ENCODE peak calls at places on chromosomes 3 and 15, in seven cellular contexts. One of them, this sample, is unnamed.

GRCh38 chr15:43150171-43150929 is 17.0 kb downstream of the TMEM62 start:
- DNase-seq in IMR-90: peak
- DNase-seq in heart left ventricle: no peak
- DNase-seq in prostate gland: no peak
- DNase-seq in A549: peak
- DNase-seq in right lobe of liver: no peak
- DNase-seq in NB4: no peak
- DNase-seq in this sample: peak

GRCh38 chr3:123314409-123315270 is 112.9 kb downstream of the SEC22A start:
- DNase-seq in IMR-90: no peak
- DNase-seq in heart left ventricle: no peak
- DNase-seq in prostate gland: no peak
- DNase-seq in A549: no peak
- DNase-seq in right lobe of liver: no peak
- DNase-seq in NB4: no peak
- DNase-seq in this sample: no peak

GRCh38 chr3:13473020-13473419 is 7.1 kb upstream of the HDAC11 start:
- DNase-seq in IMR-90: no peak
- DNase-seq in heart left ventricle: no peak
- DNase-seq in prostate gland: no peak
- DNase-seq in A549: no peak
- DNase-seq in right lobe of liver: no peak
- DNase-seq in NB4: no peak
- DNase-seq in this sample: no peak

GRCh38 chr3:140727886-140728285 is 50.0 kb downstream of the TRIM42 start:
- DNase-seq in IMR-90: no peak
- DNase-seq in heart left ventricle: no peak
- DNase-seq in prostate gland: no peak
- DNase-seq in A549: no peak
- DNase-seq in right lobe of liver: no peak
- DNase-seq in NB4: no peak
- DNase-seq in this sample: no peak

GRCh38 chr3:13850161-13850945 is 29.5 kb downstream of the WNT7A start:
- DNase-seq in IMR-90: no peak
- DNase-seq in heart left ventricle: no peak
- DNase-seq in prostate gland: peak
- DNase-seq in A549: peak
- DNase-seq in right lobe of liver: no peak
- DNase-seq in NB4: no peak
- DNase-seq in this sample: peak

GRCh38 chr3:16935766-16936165 is 51.0 kb downstream of the PLCL2 start:
- DNase-seq in IMR-90: no peak
- DNase-seq in heart left ventricle: no peak
- DNase-seq in prostate gland: no peak
- DNase-seq in A549: no peak
- DNase-seq in right lobe of liver: no peak
- DNase-seq in NB4: no peak
- DNase-seq in this sample: no peak

GRCh38 chr3:126308394-126309125 is 48.6 kb downstream of the KLF15 start:
- DNase-seq in IMR-90: no peak
- DNase-seq in heart left ventricle: no peak
- DNase-seq in prostate gland: no peak
- DNase-seq in A549: no peak
- DNase-seq in right lobe of liver: no peak
- DNase-seq in NB4: no peak
- DNase-seq in this sample: no peak

GRCh38 chr3:52518723-52519444 is 14.8 kb downstream of the NT5DC2 start:
- DNase-seq in IMR-90: no peak
- DNase-seq in heart left ventricle: no peak
- DNase-seq in prostate gland: no peak
- DNase-seq in A549: no peak
- DNase-seq in right lobe of liver: no peak
- DNase-seq in NB4: no peak
- DNase-seq in this sample: no peak

GRCh38 chr3:47848599-47849117 is 45.7 kb downstream of the DHX30 start:
- DNase-seq in IMR-90: no peak
- DNase-seq in heart left ventricle: no peak
- DNase-seq in prostate gland: no peak
- DNase-seq in A549: no peak
- DNase-seq in right lobe of liver: no peak
- DNase-seq in NB4: no peak
- DNase-seq in this sample: no peak
- TF ChIP-seq POLR2A in IMR-90: no peak
- TF ChIP-seq POLR2A in heart left ventricle: no peak
- TF ChIP-seq POLR2A in prostate gland: no peak
- TF ChIP-seq POLR2A in A549: no peak
- TF ChIP-seq POLR2A in right lobe of liver: no peak
- TF ChIP-seq POLR2A in NB4: no peak
- TF ChIP-seq POLR2A in this sample: no peak

GRCh38 chr3:57953541-57953940 is 54.7 kb upstream of the FLNB start:
- DNase-seq in IMR-90: no peak
- DNase-seq in heart left ventricle: no peak
- DNase-seq in prostate gland: no peak
- DNase-seq in A549: no peak
- DNase-seq in right lobe of liver: no peak
- DNase-seq in NB4: no peak
- DNase-seq in this sample: no peak

GRCh38 chr3:57951106-57951882 is 56.9 kb upstream of the FLNB start:
- DNase-seq in IMR-90: peak
- DNase-seq in heart left ventricle: peak
- DNase-seq in prostate gland: no peak
- DNase-seq in A549: peak
- DNase-seq in right lobe of liver: peak
- DNase-seq in NB4: peak
- DNase-seq in this sample: peak

GRCh38 chr3:57952651-57953050 is 55.6 kb upstream of the FLNB start:
- DNase-seq in IMR-90: no peak
- DNase-seq in heart left ventricle: no peak
- DNase-seq in prostate gland: no peak
- DNase-seq in A549: no peak
- DNase-seq in right lobe of liver: no peak
- DNase-seq in NB4: no peak
- DNase-seq in this sample: no peak

GRCh38 chr3:57949779-57950618 is 58.2 kb upstream of the FLNB start:
- DNase-seq in IMR-90: no peak
- DNase-seq in heart left ventricle: no peak
- DNase-seq in prostate gland: no peak
- DNase-seq in A549: peak
- DNase-seq in right lobe of liver: peak
- DNase-seq in NB4: peak
- DNase-seq in this sample: peak

GRCh38 chr3:57952208-57952631 is 56.0 kb upstream of the FLNB start:
- DNase-seq in IMR-90: peak
- DNase-seq in heart left ventricle: peak
- DNase-seq in prostate gland: no peak
- DNase-seq in A549: no peak
- DNase-seq in right lobe of liver: no peak
- DNase-seq in NB4: no peak
- DNase-seq in this sample: no peak
- TF ChIP-seq POLR2A in IMR-90: peak
- TF ChIP-seq POLR2A in heart left ventricle: no peak
- TF ChIP-seq POLR2A in prostate gland: no peak
- TF ChIP-seq POLR2A in A549: no peak
- TF ChIP-seq POLR2A in right lobe of liver: no peak
- TF ChIP-seq POLR2A in NB4: no peak
- TF ChIP-seq POLR2A in this sample: peak

DNA sequence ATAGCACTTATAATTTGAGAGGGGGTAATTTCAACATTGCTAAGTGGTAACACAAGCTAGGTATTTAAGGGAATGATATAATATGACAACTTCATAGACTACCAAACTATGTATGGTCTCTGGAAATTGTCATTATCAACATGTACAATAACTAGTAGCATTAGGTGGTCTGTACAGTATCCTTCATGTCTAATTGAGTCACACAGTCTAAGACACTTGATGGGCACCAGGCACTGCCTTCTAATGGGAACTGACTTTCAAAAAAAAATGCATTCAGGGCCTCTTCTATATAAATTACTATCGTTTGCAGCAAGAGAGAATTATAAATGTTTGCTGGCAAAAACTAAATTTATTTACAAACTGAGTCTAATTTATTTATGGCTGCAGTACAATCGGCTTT is 271.8 kb downstream of the MECOM start:
- DNase-seq in IMR-90: no peak
- DNase-seq in heart left ventricle: no peak
- DNase-seq in prostate gland: no peak
- DNase-seq in A549: no peak
- DNase-seq in right lobe of liver: no peak
- DNase-seq in NB4: no peak
- DNase-seq in this sample: no peak
- TF ChIP-seq POLR2A in IMR-90: no peak
- TF ChIP-seq POLR2A in heart left ventricle: no peak
- TF ChIP-seq POLR2A in prostate gland: no peak
- TF ChIP-seq POLR2A in A549: no peak
- TF ChIP-seq POLR2A in right lobe of liver: no peak
- TF ChIP-seq POLR2A in NB4: no peak
- TF ChIP-seq POLR2A in this sample: no peak

GRCh38 chr3:145089337-145089736 is 1071.6 kb downstream of the PLOD2 start:
- DNase-seq in IMR-90: no peak
- DNase-seq in heart left ventricle: no peak
- DNase-seq in prostate gland: no peak
- DNase-seq in A549: no peak
- DNase-seq in right lobe of liver: no peak
- DNase-seq in NB4: no peak
- DNase-seq in this sample: no peak

GRCh38 chr3:145088917-145089316 is 1072.1 kb downstream of the PLOD2 start:
- DNase-seq in IMR-90: no peak
- DNase-seq in heart left ventricle: no peak
- DNase-seq in prostate gland: no peak
- DNase-seq in A549: no peak
- DNase-seq in right lobe of liver: no peak
- DNase-seq in NB4: peak
- DNase-seq in this sample: no peak

DNA sequence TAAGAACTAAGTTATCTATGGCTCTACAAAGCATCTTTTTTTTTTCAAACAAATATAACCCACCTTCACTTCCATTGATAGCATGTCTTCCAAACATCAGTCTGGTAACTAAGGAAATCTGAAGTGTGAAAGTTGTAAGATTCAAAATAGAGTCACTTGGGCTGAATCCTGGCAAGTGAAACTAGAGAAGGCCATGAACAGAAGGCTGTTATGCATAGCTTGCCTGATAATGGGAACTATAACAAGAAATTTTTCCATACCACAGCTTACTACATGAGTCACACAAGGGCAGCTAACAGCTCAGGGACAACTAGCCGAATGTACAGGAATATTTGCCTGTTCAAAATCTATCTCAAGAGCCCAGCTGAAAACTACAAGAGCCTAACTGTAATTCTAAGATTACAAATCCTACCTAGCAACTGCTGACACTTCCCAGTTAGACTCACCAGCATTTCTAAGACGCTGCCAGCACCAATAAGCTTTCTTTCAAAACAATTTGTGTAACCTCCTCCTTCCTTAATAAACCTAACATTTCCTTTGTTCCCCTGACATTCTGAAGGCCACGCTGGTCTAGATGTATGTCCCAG is 1066.5 kb downstream of the PLOD2 start:
- DNase-seq in IMR-90: peak
- DNase-seq in heart left ventricle: no peak
- DNase-seq in prostate gland: no peak
- DNase-seq in A549: peak
- DNase-seq in right lobe of liver: no peak
- DNase-seq in NB4: peak
- DNase-seq in this sample: peak
- TF ChIP-seq POLR2A in IMR-90: no peak
- TF ChIP-seq POLR2A in heart left ventricle: no peak
- TF ChIP-seq POLR2A in prostate gland: no peak
- TF ChIP-seq POLR2A in A549: no peak
- TF ChIP-seq POLR2A in right lobe of liver: no peak
- TF ChIP-seq POLR2A in NB4: no peak
- TF ChIP-seq POLR2A in this sample: no peak

GRCh38 chr3:155102329-155102728 is 22.2 kb downstream of the MME start:
- DNase-seq in IMR-90: peak
- DNase-seq in heart left ventricle: no peak
- DNase-seq in prostate gland: no peak
- DNase-seq in A549: no peak
- DNase-seq in right lobe of liver: no peak
- DNase-seq in NB4: no peak
- DNase-seq in this sample: no peak
- TF ChIP-seq POLR2A in IMR-90: no peak
- TF ChIP-seq POLR2A in heart left ventricle: no peak
- TF ChIP-seq POLR2A in prostate gland: no peak
- TF ChIP-seq POLR2A in A549: no peak
- TF ChIP-seq POLR2A in right lobe of liver: no peak
- TF ChIP-seq POLR2A in NB4: no peak
- TF ChIP-seq POLR2A in this sample: no peak